ENCODE peak calls at places on chromosome 18, in ten cellular contexts. U, X, Z, L, Y, O, J, B, R and E are unnamed samples.

GRCh38 chr18:27964811-27965210 is 212.1 kb downstream of the CDH2 start:
- DNase-seq in R (no peak), B (no peak), U (no peak), X (no peak), J (no peak), Z (no peak), Y (no peak), L (no peak), O (no peak), E (no peak)

GRCh38 chr18:45171575-45172225 is 443.6 kb upstream of the SLC14A2 start:
- DNase-seq in O (no peak), Y (peak), J (no peak), Z (no peak), B (no peak), L (no peak), X (no peak), R (no peak), U (no peak), E (no peak)

GRCh38 chr18:48002933-48003365 is 72.5 kb upstream of the SMAD2 start:
- DNase-seq in Y (no peak), B (no peak), U (no peak), X (peak), O (peak), L (no peak), J (no peak), R (no peak), Z (no peak), E (no peak)

GRCh38 chr18:55343396-55344073 is 244.5 kb downstream of the TCF4 start:
- DNase-seq in R (no peak), X (no peak), O (peak), Y (no peak), U (no peak), Z (no peak), J (no peak), B (peak), L (no peak), E (no peak)

GRCh38 chr18:25454728-25455127 is 102.8 kb upstream of the ZNF521 start:
- DNase-seq in J (no peak), B (no peak), L (no peak), O (no peak), Z (no peak), R (no peak), X (no peak), U (no peak), Y (no peak), E (no peak)

GRCh38 chr18:23852236-23853045 is 162.1 kb upstream of the TTC39C start:
- DNase-seq in B (no peak), R (peak), O (peak), X (no peak), Y (no peak), U (no peak), Z (no peak), L (no peak), J (no peak), E (no peak)

GRCh38 chr18:519019-519879 is 18.7 kb upstream of the COLEC12 start:
- DNase-seq in B (no peak), Z (peak), O (peak), Y (peak), U (no peak), X (peak), R (no peak), L (peak), J (no peak), E (no peak)

GRCh38 chr18:57624988-57625387 is 3.4 kb upstream of the NARS1 start:
- DNase-seq in Y (no peak), B (no peak), R (no peak), U (no peak), J (no peak), X (no peak), Z (no peak), L (no peak), O (no peak), E (no peak)

GRCh38 chr18:33375829-33376228 is 64.7 kb downstream of the CCDC178 start:
- DNase-seq in J (no peak), R (no peak), L (no peak), Z (no peak), U (no peak), B (peak), O (no peak), X (no peak), Y (no peak), E (no peak)

GRCh38 chr18:7630731-7631442 is 63.8 kb downstream of the PTPRM start:
- DNase-seq in L (no peak), O (no peak), B (no peak), U (no peak), Z (no peak), J (no peak), Y (no peak), R (no peak), X (no peak), E (no peak)

GRCh38 chr18:13800505-13801259 is 23.3 kb upstream of the MC5R start:
- DNase-seq in Z (peak), B (peak), U (peak), X (peak), L (peak), Y (no peak), R (no peak), O (peak), J (peak), E (peak)

GRCh38 chr18:74773171-74773624 is 175.5 kb downstream of the ZNF407 start:
- DNase-seq in O (no peak), B (no peak), U (no peak), L (no peak), R (peak), Y (no peak), J (no peak), Z (no peak), X (no peak), E (no peak)

GRCh38 chr18:22348521-22349316 is 69.0 kb downstream of the CTAGE1 start:
- DNase-seq in L (peak), Z (no peak), B (peak), O (no peak), R (no peak), Y (no peak), X (peak), J (peak), U (peak), E (no peak)

GRCh38 chr18:267380-267687 is 513 bp downstream of the THOC1 start:
- DNase-seq in R (no peak), Y (no peak), Z (peak), O (peak), B (peak), U (no peak), X (no peak), J (no peak), L (no peak), E (peak)

GRCh38 chr18:35334821-35335220 is 9.4 kb downstream of the ZNF24 start:
- DNase-seq in R (no peak), O (no peak), Y (no peak), B (no peak), J (no peak), L (no peak), Z (no peak), U (no peak), X (no peak), E (no peak)

GRCh38 chr18:46073474-46074331 is 1.6 kb upstream of the PSTPIP2 start:
- DNase-seq in U (peak), Z (peak), Y (no peak), O (peak), R (peak), L (peak), B (peak), J (peak), X (no peak), E (peak)

GRCh38 chr18:45839415-45840395 is 14.2 kb downstream of the SIGLEC15 start:
- DNase-seq in B (peak), R (no peak), J (peak), Z (no peak), Y (peak), U (no peak), L (peak), X (no peak), O (peak), E (peak)

GRCh38 chr18:25831226-25831828 is 259.1 kb downstream of the SS18 start:
- DNase-seq in R (no peak), U (no peak), Y (no peak), O (peak), J (no peak), B (no peak), Z (no peak), X (no peak), L (no peak), E (no peak)

GRCh38 chr18:47882641-47883040 is 47.8 kb downstream of the SMAD2 start:
- DNase-seq in O (no peak), U (no peak), Y (peak), Z (no peak), B (no peak), X (no peak), J (no peak), R (no peak), L (no peak), E (no peak)

GRCh38 chr18:33914399-33914798 is 310.3 kb downstream of the NOL4 start:
- DNase-seq in O (no peak), U (no peak), Y (no peak), B (no peak), J (no peak), X (no peak), Z (no peak), L (no peak), R (no peak), E (no peak)

GRCh38 chr18:73880387-73880786 is 267.2 kb downstream of the FBXO15 start:
- DNase-seq in U (no peak), Y (no peak), X (no peak), R (no peak), J (no peak), Z (no peak), B (no peak), O (no peak), L (no peak), E (no peak)

GRCh38 chr18:79199691-79200374 is 130.6 kb downstream of the ATP9B start:
- DNase-seq in X (no peak), U (no peak), Y (peak), L (no peak), R (no peak), Z (no peak), O (peak), J (no peak), B (no peak), E (no peak)

GRCh38 chr18:24427484-24427883 is 1.0 kb downstream of the IMPACT start:
- DNase-seq in U (no peak), R (no peak), L (peak), Y (peak), Z (no peak), X (no peak), J (peak), O (peak), B (peak), E (no peak)

GRCh38 chr18:79878741-79879358 is 72.6 kb downstream of the SLC66A2 start:
- DNase-seq in L (no peak), Y (no peak), O (no peak), B (no peak), J (no peak), X (peak), Z (no peak), R (no peak), U (no peak), E (no peak)

GRCh38 chr18:9808530-9809241 is 77.1 kb upstream of the TXNDC2 start:
- DNase-seq in Z (peak), L (peak), Y (no peak), X (peak), J (peak), O (peak), U (no peak), B (no peak), R (no peak), E (no peak)

GRCh38 chr18:12868576-12868975 is 15.5 kb downstream of the PTPN2 start:
- DNase-seq in R (no peak), L (no peak), B (no peak), X (no peak), Z (no peak), J (no peak), O (no peak), Y (no peak), U (no peak), E (no peak)

GRCh38 chr18:79816092-79816491 is 18.4 kb downstream of the KCNG2 start:
- DNase-seq in R (no peak), B (no peak), Y (no peak), J (no peak), X (peak), L (peak), U (no peak), O (no peak), Z (no peak), E (no peak)

GRCh38 chr18:34493566-34494358 is 216.3 kb upstream of the DTNA start:
- DNase-seq in O (peak), L (peak), X (peak), U (no peak), B (peak), Z (peak), J (peak), Y (no peak), R (peak), E (peak)

GRCh38 chr18:72867721-72868665 is at the start of gene NETO1:
- DNase-seq in B (peak), R (peak), Y (no peak), O (no peak), X (no peak), Z (no peak), L (peak), J (peak), U (no peak), E (peak)

GRCh38 chr18:38933322-38933721 is 1367.7 kb upstream of the CELF4 start:
- DNase-seq in L (no peak), U (no peak), Y (no peak), Z (no peak), J (no peak), B (no peak), R (no peak), X (no peak), O (no peak), E (no peak)

GRCh38 chr18:21930177-21930576 is 189.6 kb downstream of the MIB1 start:
- DNase-seq in O (no peak), L (no peak), B (no peak), R (no peak), Y (no peak), J (no peak), X (no peak), U (no peak), Z (no peak), E (no peak)